ENCODE peak calls at places on chromosomes 16 and 17, in ten cellular contexts. Y is nephron progenitor cell; I is endothelial cell; L is HEK293T; K is stimulated activated CD8-positive, alpha-beta memory T cell treated with anti-CD3 and anti-CD28 coated beads, Interleukin-15, amount 100 ng/mL, for 24 hours; X is non-pigmented ciliary epithelial cell; T is neural progenitor cell; W is right atrium auricular region; A is germinal center; D is IMR-90. R is an unnamed sample.

GRCh38 chr16:404971-405486 is 3.3 kb downstream of the DECR2 start:
- DNase-seq in A (no peak), D (no peak), K (no peak), X (no peak), Y (no peak), L (no peak), T (no peak), I (no peak), W (no peak), R (no peak)

GRCh38 chr16:68681038-68681437 is 35.9 kb downstream of the CDH3 start:
- DNase-seq in W (no peak), K (no peak), A (no peak), D (no peak), T (no peak), Y (no peak), X (no peak), L (no peak), I (no peak), R (no peak)

GRCh38 chr17:39175695-39176093 is 9.7 kb upstream of the ARL5C start:
- DNase-seq in D (no peak), L (no peak), X (no peak), T (no peak), W (no peak), K (no peak), Y (no peak), I (no peak), A (no peak), R (no peak)

GRCh38 chr17:73820686-73821448 is 176.6 kb upstream of the SDK2 start:
- DNase-seq in K (no peak), T (peak; percentile 86), Y (peak; percentile 37), A (no peak), W (no peak), I (no peak), D (no peak), L (peak; percentile 27), X (no peak), R (no peak)

GRCh38 chr17:31068291-31068690 is 26.5 kb upstream of the NF1 start:
- DNase-seq in T (peak; percentile 42), D (peak; percentile 41), I (peak; percentile 60), X (no peak), L (peak; percentile 53), W (no peak), Y (no peak), A (peak; percentile 65), K (no peak), R (no peak)

GRCh38 chr17:7883781-7884386 is 4.7 kb upstream of the CHD3 start:
- DNase-seq in L (no peak), W (no peak), I (no peak), A (peak; percentile 48), D (peak; percentile 45), X (no peak), Y (no peak), K (no peak), T (no peak), R (no peak)

GRCh38 chr17:45688353-45688752 is 95.8 kb upstream of the CRHR1 start:
- DNase-seq in W (no peak), T (no peak), Y (no peak), K (no peak), D (no peak), X (no peak), A (no peak), I (no peak), L (no peak), R (no peak)

GRCh38 chr17:31508310-31509094 is 117.0 kb downstream of the RAB11FIP4 start:
- DNase-seq in L (no peak), W (no peak), D (peak; percentile 8), T (peak; percentile 36), Y (no peak), A (peak; percentile 48), X (no peak), K (no peak), I (no peak), R (no peak)

GRCh38 chr17:330993-331701 is 21.5 kb downstream of the RPH3AL start:
- DNase-seq in T (no peak), A (no peak), L (no peak), K (no peak), D (no peak), I (no peak), W (peak; percentile 80), Y (no peak), X (no peak), R (no peak)